ENCODE peak calls at places on chromosomes 12 and 14, in five cellular contexts. Y, V, A, K and L are unnamed samples.

GRCh38 chr14:90274808-90275454 is 18.6 kb downstream of the PSMC1 start:
- DNase-seq in K (peak), A (no peak), V (peak), Y (no peak), L (no peak)

GRCh38 chr14:57875985-57876384 is 10.1 kb upstream of the SLC35F4 start:
- DNase-seq in Y (no peak), K (no peak), A (no peak), V (no peak), L (no peak)

GRCh38 chr12:106045251-106045674 is 93.5 kb downstream of the NUAK1 start:
- DNase-seq in K (no peak), A (no peak), V (no peak), Y (no peak), L (no peak)

GRCh38 chr12:49190317-49190716 is 1.4 kb upstream of the TUBA1A start:
- DNase-seq in Y (no peak), K (no peak), V (no peak), A (no peak), L (no peak)

GRCh38 chr12:79688376-79689040 is 2.3 kb downstream of the PAWR start:
- DNase-seq in Y (peak), V (no peak), A (no peak), K (no peak), L (no peak)

GRCh38 chr14:67221248-67221981 is 19.8 kb upstream of the PALS1 start:
- DNase-seq in A (no peak), K (no peak), Y (peak), V (no peak), L (no peak)

GRCh38 chr12:75364918-75365317 is 26.0 kb upstream of the GLIPR1L2 start:
- DNase-seq in V (peak), A (no peak), Y (no peak), K (no peak), L (no peak)

GRCh38 chr14:71318097-71318459 is 410.8 kb downstream of the PCNX1 start:
- DNase-seq in A (no peak), V (no peak), Y (no peak), K (no peak), L (no peak)

GRCh38 chr12:80681287-80681686 is 26.1 kb upstream of the MYF6 start:
- DNase-seq in K (no peak), Y (no peak), A (no peak), V (no peak), L (no peak)

GRCh38 chr12:82504411-82504810 is 146.1 kb downstream of the METTL25 start:
- DNase-seq in A (no peak), K (no peak), V (no peak), Y (no peak), L (no peak)

GRCh38 chr12:57896437-57897201 is 44.7 kb upstream of the ATP23 start:
- DNase-seq in Y (no peak), A (peak), V (no peak), K (peak), L (no peak)

GRCh38 chr12:64808110-64808509 is 16.3 kb upstream of the TBC1D30 start:
- DNase-seq in V (peak), K (no peak), Y (no peak), A (no peak), L (no peak)

GRCh38 chr12:121196902-121197301 is 13.0 kb upstream of the P2RX4 start:
- DNase-seq in K (no peak), A (no peak), Y (no peak), V (peak), L (no peak)

GRCh38 chr12:49274396-49275069 is 9.7 kb downstream of the TUBA1C start:
- DNase-seq in V (no peak), K (no peak), A (no peak), Y (no peak), L (no peak)

GRCh38 chr12:5661820-5662219 is 229.9 kb downstream of the NTF3 start:
- DNase-seq in K (no peak), A (peak), V (no peak), Y (no peak), L (no peak)

GRCh38 chr12:104494137-104494815 is 37.5 kb downstream of the CHST11 start:
- DNase-seq in A (no peak), V (no peak), Y (no peak), K (peak), L (no peak)

GRCh38 chr12:172732-173161 is 41.2 kb downstream of the SLC6A12 start:
- DNase-seq in K (no peak), A (no peak), Y (no peak), V (peak), L (no peak)

GRCh38 chr14:69879175-69880047 is at the start of gene SMOC1:
- DNase-seq in Y (peak), A (peak), K (peak), V (no peak), L (no peak)

GRCh38 chr12:31517994-31518393 is 72.9 kb downstream of the DENND5B start:
- DNase-seq in Y (no peak), K (no peak), V (no peak), A (peak), L (no peak)

GRCh38 chr14:88023658-88024187 is 18.8 kb downstream of the GPR65 start:
- DNase-seq in Y (no peak), A (no peak), K (no peak), V (no peak), L (no peak)

GRCh38 chr14:103067231-103067954 is 10.0 kb upstream of the CDC42BPB start:
- DNase-seq in K (no peak), Y (peak), A (peak), V (peak), L (no peak)

GRCh38 chr14:63922696-63923421 is 70.1 kb downstream of the SYNE2 start:
- DNase-seq in Y (peak), V (no peak), A (no peak), K (no peak), L (no peak)

GRCh38 chr12:45763381-45763780 is 33.9 kb downstream of the ARID2 start:
- DNase-seq in Y (no peak), K (no peak), V (no peak), A (no peak), L (no peak)

GRCh38 chr12:28189774-28190320 is 409 bp upstream of the CCDC91 start:
- DNase-seq in K (peak), V (no peak), A (no peak), Y (no peak), L (no peak)

GRCh38 chr12:94147377-94147990 is 893 bp upstream of the PLXNC1 start:
- DNase-seq in Y (no peak), A (no peak), K (no peak), V (no peak), L (no peak)

GRCh38 chr12:102481705-102482104 is 1.3 kb upstream of the IGF1 start:
- DNase-seq in A (no peak), V (no peak), Y (no peak), K (no peak), L (no peak)

GRCh38 chr12:41802803-41803202 is 341.9 kb downstream of the GXYLT1 start:
- DNase-seq in K (no peak), V (no peak), A (peak), Y (no peak), L (no peak)

GRCh38 chr12:43758247-43758727 is 303 bp downstream of the PUS7L start:
- DNase-seq in K (peak), A (no peak), V (peak), Y (no peak), L (no peak)

GRCh38 chr14:72540836-72541235 is 353.1 kb downstream of the DPF3 start:
- DNase-seq in Y (no peak), A (no peak), K (no peak), V (no peak), L (no peak)

GRCh38 chr12:108234155-108234554 is 105.0 kb downstream of the CMKLR1 start:
- DNase-seq in Y (no peak), K (no peak), A (peak), V (no peak), L (no peak)

GRCh38 chr12:46244273-46244672 is 24.6 kb downstream of the SLC38A1 start:
- DNase-seq in K (no peak), Y (no peak), A (no peak), V (no peak), L (no peak)